ENCODE peak calls at places on chromosome 4, in five cellular contexts. One of them, this sample, is unnamed.

GRCh38 chr4:22498866-22499265 is 17.0 kb downstream of the ADGRA3 start:
- DNase-seq in IMR-90: no peak
- DNase-seq in neuronal stem cell: no peak
- DNase-seq in H1: no peak
- DNase-seq in trophoblast cell: no peak
- DNase-seq in this sample: no peak

GRCh38 chr4:39526810-39527295 is 386 bp downstream of the UGDH start:
- DNase-seq in H1: no peak
- DNase-seq in trophoblast cell: no peak
- DNase-seq in IMR-90: no peak
- DNase-seq in neuronal stem cell: peak
- DNase-seq in this sample: no peak

GRCh38 chr4:150569384-150569987 is 12.5 kb upstream of the MAB21L2 start:
- DNase-seq in trophoblast cell: no peak
- DNase-seq in IMR-90: peak
- DNase-seq in neuronal stem cell: no peak
- DNase-seq in H1: no peak
- DNase-seq in this sample: no peak

GRCh38 chr4:85591361-85592098 is 116.6 kb downstream of the ARHGAP24 start:
- DNase-seq in IMR-90: no peak
- DNase-seq in neuronal stem cell: no peak
- DNase-seq in H1: no peak
- DNase-seq in trophoblast cell: peak
- DNase-seq in this sample: peak

GRCh38 chr4:113761682-113762060 is at the start of gene CAMK2D:
- DNase-seq in H1: peak
- DNase-seq in IMR-90: peak
- DNase-seq in neuronal stem cell: peak
- DNase-seq in trophoblast cell: no peak
- DNase-seq in this sample: peak

GRCh38 chr4:98720871-98721480 is 62.6 kb upstream of the TSPAN5 start:
- DNase-seq in H1: no peak
- DNase-seq in neuronal stem cell: no peak
- DNase-seq in trophoblast cell: no peak
- DNase-seq in IMR-90: peak
- DNase-seq in this sample: no peak

GRCh38 chr4:156764145-156764544 is 207.5 kb downstream of the PDGFC start:
- DNase-seq in neuronal stem cell: no peak
- DNase-seq in IMR-90: no peak
- DNase-seq in H1: no peak
- DNase-seq in trophoblast cell: peak
- DNase-seq in this sample: peak

GRCh38 chr4:100129774-100130173 is 60.5 kb downstream of the DDIT4L start:
- DNase-seq in trophoblast cell: no peak
- DNase-seq in IMR-90: no peak
- DNase-seq in neuronal stem cell: no peak
- DNase-seq in H1: no peak
- DNase-seq in this sample: no peak

GRCh38 chr4:33453436-33453835 is 2733.3 kb downstream of the PCDH7 start:
- DNase-seq in trophoblast cell: no peak
- DNase-seq in neuronal stem cell: no peak
- DNase-seq in IMR-90: no peak
- DNase-seq in H1: no peak
- DNase-seq in this sample: no peak

GRCh38 chr4:37794046-37794445 is 32.4 kb upstream of the PGM2 start:
- DNase-seq in trophoblast cell: no peak
- DNase-seq in H1: no peak
- DNase-seq in IMR-90: no peak
- DNase-seq in neuronal stem cell: no peak
- DNase-seq in this sample: no peak

GRCh38 chr4:154332681-154333421 is 158.7 kb downstream of the DCHS2 start:
- DNase-seq in H1: peak
- DNase-seq in trophoblast cell: peak
- DNase-seq in neuronal stem cell: no peak
- DNase-seq in IMR-90: peak
- DNase-seq in this sample: peak

GRCh38 chr4:86117781-86118302 is 242.0 kb downstream of the MAPK10 start:
- DNase-seq in neuronal stem cell: no peak
- DNase-seq in H1: no peak
- DNase-seq in IMR-90: peak
- DNase-seq in trophoblast cell: no peak
- DNase-seq in this sample: no peak

DNA sequence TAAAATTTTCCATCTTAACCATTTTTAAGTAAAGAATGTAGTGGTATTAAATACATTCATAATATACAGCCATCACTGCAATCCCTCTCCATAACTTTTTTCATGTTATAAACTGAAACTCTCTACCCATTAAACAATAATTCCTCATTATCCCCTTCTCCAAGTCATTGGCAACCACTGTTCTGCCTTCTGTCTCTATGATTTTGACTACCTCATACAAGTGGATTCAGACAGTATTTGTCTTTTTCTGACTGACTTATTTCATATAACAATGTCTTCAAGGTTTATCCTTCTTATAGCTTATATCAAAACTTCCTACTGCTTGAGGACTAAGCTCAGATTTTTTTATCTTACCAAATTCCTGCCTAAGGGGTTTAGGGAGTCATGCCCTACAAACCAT is 1723.1 kb upstream of the AGA start:
- DNase-seq in trophoblast cell: no peak
- DNase-seq in neuronal stem cell: no peak
- DNase-seq in IMR-90: no peak
- DNase-seq in H1: no peak
- DNase-seq in this sample: no peak
- H3K4me3 ChIP-seq in trophoblast cell: no peak
- H3K4me3 ChIP-seq in neuronal stem cell: no peak
- H3K4me3 ChIP-seq in IMR-90: no peak
- H3K4me3 ChIP-seq in H1: peak
- H3K4me3 ChIP-seq in this sample: no peak

DNA sequence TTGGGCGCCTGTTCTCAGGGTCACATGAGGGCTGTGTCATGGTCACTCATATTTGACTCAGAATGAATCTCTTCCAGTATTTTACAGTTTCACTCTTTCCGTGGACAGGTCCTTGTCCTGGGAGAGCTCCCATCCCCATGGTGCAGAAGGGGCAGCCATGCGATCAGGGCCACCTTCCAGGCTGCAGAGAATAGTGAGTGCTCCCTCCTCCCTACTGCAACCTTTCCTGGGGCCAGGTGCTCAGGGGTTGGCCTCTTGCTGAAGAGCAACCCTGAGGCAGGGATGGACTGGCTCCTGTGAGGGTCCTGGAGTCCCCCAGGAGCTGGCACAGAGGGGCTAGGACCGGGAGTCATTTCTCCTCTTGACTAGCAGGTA is 108.4 kb downstream of the ABLIM2 start:
- DNase-seq in IMR-90: no peak
- DNase-seq in H1: no peak
- DNase-seq in trophoblast cell: no peak
- DNase-seq in neuronal stem cell: no peak
- DNase-seq in this sample: no peak
- H4K91ac ChIP-seq in IMR-90: no peak
- H4K91ac ChIP-seq in H1: peak
- H4K91ac ChIP-seq in trophoblast cell: no peak
- H4K91ac ChIP-seq in neuronal stem cell: no peak
- H4K91ac ChIP-seq in this sample: no peak

DNA sequence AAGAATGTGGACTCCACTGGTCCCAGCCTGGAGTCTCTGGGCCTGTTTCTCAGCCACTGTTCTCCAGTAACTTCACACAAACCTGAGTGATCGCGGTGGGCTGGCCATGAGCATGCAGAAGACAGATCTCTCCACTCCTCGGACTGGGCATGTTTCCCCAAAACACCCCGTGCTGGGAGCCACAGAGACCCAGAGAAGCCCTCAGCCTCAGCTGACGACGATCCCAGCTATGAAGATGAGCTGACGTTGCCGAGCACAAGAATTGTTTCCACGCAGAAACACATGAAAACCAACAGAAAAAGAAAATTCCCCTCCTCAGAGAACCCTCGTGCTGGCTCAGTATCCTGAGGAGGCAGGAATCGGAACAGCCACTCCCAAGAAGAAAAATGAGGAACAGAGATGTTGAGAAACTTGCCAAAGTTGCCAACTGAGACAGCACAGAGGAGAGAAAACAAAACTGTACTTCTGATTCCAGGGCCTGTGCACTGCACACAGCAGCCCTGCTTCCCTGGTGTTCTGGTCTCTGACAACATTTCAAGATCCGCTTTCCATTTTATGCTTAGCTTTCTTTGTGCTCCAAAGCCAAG is 81.5 kb downstream of the IRF2 start:
- DNase-seq in neuronal stem cell: no peak
- DNase-seq in IMR-90: no peak
- DNase-seq in H1: no peak
- DNase-seq in trophoblast cell: peak
- DNase-seq in this sample: no peak
- H3K4me3 ChIP-seq in neuronal stem cell: no peak
- H3K4me3 ChIP-seq in IMR-90: no peak
- H3K4me3 ChIP-seq in H1: no peak
- H3K4me3 ChIP-seq in trophoblast cell: no peak
- H3K4me3 ChIP-seq in this sample: peak

GRCh38 chr4:159303435-159303834 is 200.6 kb downstream of the RAPGEF2 start:
- DNase-seq in neuronal stem cell: no peak
- DNase-seq in trophoblast cell: no peak
- DNase-seq in IMR-90: no peak
- DNase-seq in H1: no peak
- DNase-seq in this sample: no peak
- H4K91ac ChIP-seq in neuronal stem cell: no peak
- H4K91ac ChIP-seq in trophoblast cell: no peak
- H4K91ac ChIP-seq in IMR-90: no peak
- H4K91ac ChIP-seq in H1: no peak
- H4K91ac ChIP-seq in this sample: no peak

DNA sequence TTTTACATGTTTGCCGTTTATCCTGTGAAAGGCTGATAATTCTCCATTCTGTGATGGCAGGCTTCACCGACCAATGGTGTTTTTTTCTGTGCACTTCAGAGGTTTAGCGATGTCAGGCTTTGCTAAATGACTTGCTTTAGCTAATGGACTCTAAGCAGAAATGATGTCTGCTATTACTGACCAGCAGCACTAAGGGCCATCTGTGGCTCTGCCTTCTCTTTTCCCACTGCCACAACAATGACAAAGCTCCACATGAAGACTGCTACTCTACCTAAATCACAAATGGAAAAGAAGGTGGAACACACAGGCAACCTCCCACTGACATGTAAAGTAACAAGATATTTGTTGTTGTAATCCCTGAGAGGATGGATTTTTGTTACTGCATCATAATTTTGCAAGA is 68.4 kb upstream of the ALB start:
- DNase-seq in IMR-90: no peak
- DNase-seq in trophoblast cell: no peak
- DNase-seq in neuronal stem cell: no peak
- DNase-seq in H1: no peak
- DNase-seq in this sample: no peak
- H3K4me3 ChIP-seq in IMR-90: no peak
- H3K4me3 ChIP-seq in trophoblast cell: no peak
- H3K4me3 ChIP-seq in neuronal stem cell: no peak
- H3K4me3 ChIP-seq in H1: no peak
- H3K4me3 ChIP-seq in this sample: no peak

DNA sequence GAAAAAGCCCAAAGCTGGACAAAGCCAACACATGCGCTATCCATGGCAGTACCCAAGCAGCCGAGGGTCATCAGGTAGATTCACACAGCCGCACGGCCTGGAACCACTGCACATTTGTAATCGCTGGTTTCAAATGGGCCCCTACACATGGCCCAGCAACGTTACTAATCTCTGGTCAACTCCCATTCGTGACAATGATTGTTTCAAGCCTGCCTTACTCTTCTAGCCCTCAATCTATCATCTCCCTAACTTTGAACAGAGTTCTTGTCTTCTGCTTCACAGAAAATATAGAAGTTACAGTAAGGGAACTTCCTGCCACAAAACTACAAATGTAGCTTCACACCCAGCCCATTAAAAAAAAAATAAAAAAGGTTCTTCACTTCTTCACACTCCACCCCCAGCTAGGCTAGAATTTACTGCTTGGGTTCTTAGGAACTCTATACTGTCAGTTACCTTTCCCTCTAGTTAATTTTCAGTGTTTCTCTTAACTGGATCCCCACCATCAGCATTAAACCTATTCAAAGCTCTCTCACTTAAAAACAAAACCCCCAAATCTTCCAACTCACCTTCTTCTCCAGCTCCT is 24.2 kb downstream of the CASP3 start:
- DNase-seq in H1: no peak
- DNase-seq in neuronal stem cell: no peak
- DNase-seq in IMR-90: no peak
- DNase-seq in trophoblast cell: no peak
- DNase-seq in this sample: no peak
- H4K91ac ChIP-seq in H1: peak
- H4K91ac ChIP-seq in neuronal stem cell: no peak
- H4K91ac ChIP-seq in IMR-90: no peak
- H4K91ac ChIP-seq in trophoblast cell: peak
- H4K91ac ChIP-seq in this sample: no peak

GRCh38 chr4:110135523-110135922 is 62.9 kb downstream of the ELOVL6 start:
- DNase-seq in trophoblast cell: no peak
- DNase-seq in H1: no peak
- DNase-seq in neuronal stem cell: no peak
- DNase-seq in IMR-90: no peak
- DNase-seq in this sample: no peak

GRCh38 chr4:110130578-110131358 is 67.6 kb downstream of the ELOVL6 start:
- DNase-seq in trophoblast cell: peak
- DNase-seq in H1: no peak
- DNase-seq in IMR-90: no peak
- DNase-seq in neuronal stem cell: no peak
- DNase-seq in this sample: no peak

GRCh38 chr4:110134269-110134889 is 64.0 kb downstream of the ELOVL6 start:
- DNase-seq in IMR-90: no peak
- DNase-seq in trophoblast cell: peak
- DNase-seq in neuronal stem cell: no peak
- DNase-seq in H1: no peak
- DNase-seq in this sample: no peak

GRCh38 chr4:110129544-110129943 is 68.9 kb downstream of the ELOVL6 start:
- DNase-seq in neuronal stem cell: no peak
- DNase-seq in IMR-90: no peak
- DNase-seq in trophoblast cell: peak
- DNase-seq in H1: no peak
- DNase-seq in this sample: no peak

DNA sequence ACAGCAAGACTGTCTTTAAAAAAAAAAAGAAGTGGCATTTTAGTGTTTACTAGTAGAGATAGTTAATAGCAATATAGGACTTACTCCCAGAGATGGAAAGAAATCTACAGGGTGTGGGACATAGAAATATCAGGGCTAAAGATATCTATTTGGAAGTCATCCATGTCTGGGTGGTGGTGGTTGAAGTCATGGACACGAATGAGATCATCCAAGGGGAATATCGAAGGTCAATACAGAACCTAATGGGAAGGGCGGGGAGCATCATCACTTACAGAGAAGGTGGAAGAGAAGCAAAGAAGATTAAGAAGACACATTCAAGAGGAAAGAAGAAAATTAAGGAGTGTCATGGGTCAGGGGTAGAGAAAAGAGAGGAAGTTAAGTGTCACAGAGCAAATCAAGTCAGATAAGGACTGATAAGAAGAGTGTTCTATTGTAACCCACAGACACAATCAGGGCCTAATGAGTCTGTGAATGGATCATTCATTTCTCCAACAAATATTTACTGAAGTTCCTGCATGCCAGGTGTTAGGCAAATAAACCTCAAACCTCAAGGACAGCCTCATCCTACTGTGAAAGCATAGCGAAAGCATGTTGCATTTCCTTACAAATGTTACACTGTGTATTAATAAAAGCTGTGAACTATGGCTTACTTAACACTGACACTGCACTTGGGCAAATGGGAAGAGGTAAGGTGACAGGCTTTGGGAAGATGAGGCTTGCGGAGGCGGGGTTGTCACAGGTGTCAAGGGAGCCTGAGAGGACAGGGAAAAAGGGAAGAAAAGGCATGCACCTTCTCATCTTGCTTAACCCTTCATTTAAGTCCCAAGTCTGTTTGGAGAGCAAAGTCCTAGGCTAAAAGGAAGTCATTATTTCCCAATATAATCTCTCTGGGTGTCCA is 65.3 kb downstream of the ELOVL6 start:
- DNase-seq in IMR-90: no peak
- DNase-seq in H1: no peak
- DNase-seq in neuronal stem cell: no peak
- DNase-seq in trophoblast cell: no peak
- DNase-seq in this sample: no peak
- H3K4me3 ChIP-seq in IMR-90: no peak
- H3K4me3 ChIP-seq in H1: no peak
- H3K4me3 ChIP-seq in neuronal stem cell: no peak
- H3K4me3 ChIP-seq in trophoblast cell: no peak
- H3K4me3 ChIP-seq in this sample: no peak

This sample was measured in mesenchymal stem cell.